ENCODE peak calls at places on chromosome 19, in five cellular contexts. Q is lung, O is Karpas-422, E is tibial nerve, F is ovary. C is an unnamed sample.

GRCh38 chr19:17282488-17283256 is 971 bp downstream of the ANKLE1 start:
- DNase-seq in O (peak), Q (peak), F (peak), E (peak), C (peak)

GRCh38 chr19:57382806-57383488 is 6.7 kb upstream of the ZNF548 start:
- DNase-seq in O (no peak), F (no peak), Q (no peak), E (no peak), C (no peak)

GRCh38 chr19:47005164-47005641 is 14.4 kb upstream of the NPAS1 start:
- DNase-seq in Q (no peak), E (no peak), O (no peak), F (no peak), C (no peak)

GRCh38 chr19:45189971-45190370 is 11.4 kb downstream of the BLOC1S3 start:
- DNase-seq in Q (no peak), F (no peak), O (no peak), E (no peak), C (no peak)

GRCh38 chr19:12990853-12991252 is 4.4 kb upstream of the NFIX start:
- DNase-seq in Q (no peak), O (no peak), F (no peak), E (no peak), C (no peak)

GRCh38 chr19:48418317-48419064 is 25.0 kb downstream of the GRIN2D start:
- DNase-seq in E (no peak), F (no peak), Q (no peak), O (no peak), C (no peak)

GRCh38 chr19:45001087-45001739 is at the start of gene RELB:
- DNase-seq in F (peak), O (peak), Q (peak), E (peak), C (peak)

GRCh38 chr19:8611890-8612806 is 1.6 kb upstream of the ADAMTS10 start:
- DNase-seq in Q (no peak), F (peak), E (peak), O (peak), C (no peak)

GRCh38 chr19:2552859-2553258 is 76.9 kb downstream of the GADD45B start:
- DNase-seq in F (no peak), O (peak), Q (no peak), E (no peak), C (no peak)

GRCh38 chr19:30086220-30086619 is 144.2 kb downstream of the URI1 start:
- DNase-seq in E (no peak), F (no peak), Q (no peak), O (no peak), C (no peak)

GRCh38 chr19:30086916-30087315 is 144.9 kb downstream of the URI1 start:
- DNase-seq in F (no peak), E (no peak), O (no peak), Q (no peak), C (no peak)

GRCh38 chr19:30089086-30089665 is 147.1 kb downstream of the URI1 start:
- DNase-seq in O (no peak), Q (no peak), E (no peak), F (no peak), C (no peak)

GRCh38 chr19:30088567-30088966 is 146.5 kb downstream of the URI1 start:
- DNase-seq in O (no peak), Q (no peak), E (no peak), F (no peak), C (no peak)

GRCh38 chr19:30087381-30088138 is 145.5 kb downstream of the URI1 start:
- DNase-seq in Q (no peak), F (no peak), E (no peak), O (no peak), C (no peak)
- H3K27ac ChIP-seq in Q (no peak), F (no peak), E (no peak), O (no peak), C (no peak)

DNA sequence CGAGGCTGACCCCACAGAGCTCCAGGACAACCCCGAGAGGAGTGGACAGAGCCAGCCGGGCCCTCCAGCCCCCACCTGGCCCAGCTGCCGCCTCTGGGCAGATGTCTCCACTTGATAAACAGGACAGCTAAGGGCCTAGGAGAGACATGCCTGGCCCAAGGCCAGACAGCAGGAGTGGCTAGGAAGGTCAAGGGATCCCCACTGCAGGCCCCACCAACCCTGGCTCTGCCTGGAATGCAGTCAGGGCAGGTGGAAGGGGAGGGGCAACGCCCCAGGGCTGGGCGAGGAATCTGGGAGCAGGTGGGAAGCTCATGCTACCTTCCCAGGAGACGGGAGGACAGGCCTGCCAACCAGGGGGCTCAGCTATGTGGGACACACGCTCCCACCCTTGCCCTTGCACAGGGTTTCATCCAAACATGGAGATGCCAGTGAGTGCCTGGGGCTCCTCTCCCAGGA is 25.2 kb downstream of the SH3GL1 start:
- DNase-seq in F (peak), E (no peak), Q (peak), O (no peak), C (no peak)
- H3K27ac ChIP-seq in F (peak), E (peak), Q (peak), O (peak), C (peak)

DNA sequence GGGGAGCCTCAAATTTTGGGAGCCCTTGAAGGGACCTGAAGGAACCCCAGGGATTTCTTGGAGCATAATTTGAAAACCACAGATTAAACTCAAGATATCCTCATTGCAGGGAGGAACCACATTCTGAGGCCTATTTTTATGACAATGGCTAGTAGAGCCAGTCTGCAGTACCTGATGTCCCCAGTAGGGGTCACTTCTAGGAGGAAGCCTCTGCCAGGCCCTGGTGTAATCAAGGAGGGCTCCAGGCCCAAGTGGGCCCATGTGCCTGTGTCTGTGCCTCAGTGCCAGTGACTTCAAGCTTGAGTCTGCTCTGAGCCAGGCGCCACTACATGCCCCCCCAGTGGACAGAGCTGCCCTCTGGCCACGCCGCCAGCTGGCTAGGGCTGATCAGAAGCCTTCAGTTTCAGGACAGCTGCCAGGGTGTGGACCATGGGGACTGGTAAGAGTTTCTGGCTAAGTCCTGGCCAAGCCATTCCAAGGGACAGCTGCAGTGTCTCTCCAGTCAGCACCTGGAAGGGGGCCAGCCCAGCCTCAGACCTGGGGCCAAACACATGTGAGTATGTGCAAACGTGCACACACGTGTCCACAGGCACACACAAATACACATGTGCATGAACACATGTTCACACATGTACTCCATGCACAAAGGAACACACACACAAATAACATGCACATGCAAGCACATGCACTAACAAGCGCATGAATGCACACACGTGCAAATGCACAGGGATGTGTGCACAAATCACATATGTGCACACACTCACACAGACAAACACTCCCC is 20.5 kb upstream of the SLC7A10 start:
- DNase-seq in F (no peak), Q (no peak), O (peak), E (no peak), C (no peak)
- H3K27ac ChIP-seq in F (no peak), Q (no peak), O (no peak), E (no peak), C (no peak)

DNA sequence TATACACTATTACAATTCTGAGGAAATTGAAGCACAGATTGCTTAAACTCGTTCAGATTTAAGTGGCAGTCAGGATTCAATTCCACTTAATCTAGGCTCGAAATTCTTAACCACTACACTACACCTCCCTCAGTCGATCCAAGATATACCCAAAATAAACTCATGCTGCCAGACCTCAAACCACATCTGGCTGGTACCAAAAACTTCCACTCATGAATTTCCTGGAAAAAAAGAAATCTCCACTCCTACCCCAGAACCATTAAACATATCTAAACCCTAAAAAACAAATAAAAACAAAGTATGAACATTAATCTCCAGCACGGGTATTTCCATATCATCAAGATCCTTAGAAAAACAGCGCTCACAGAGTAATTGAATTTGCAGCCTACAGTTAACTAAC is 1.1 kb downstream of the ZFP30 start:
- DNase-seq in E (no peak), O (no peak), F (no peak), Q (no peak), C (no peak)
- H3K27ac ChIP-seq in E (peak), O (peak), F (no peak), Q (peak), C (peak)

C was measured in esophagus muscularis mucosa.